ENCODE peak calls at places on chromosomes 13 and 19, in five cellular contexts. P is choroid plexus epithelial cell, M is HS-5, Y is BE2C, U is HuH-7.5. J is an unnamed sample.

GRCh38 chr13:104024416-104025170 is 958.4 kb upstream of the SLC10A2 start:
- DNase-seq in P (peak; percentile 91), M (no peak), Y (no peak), U (no peak), J (no peak)

GRCh38 chr13:100541882-100542545 is 46.6 kb downstream of the GGACT start:
- DNase-seq in P (no peak), M (no peak), Y (no peak), U (no peak), J (no peak)

GRCh38 chr13:25371158-25371557 is 616 bp upstream of the ATP8A2 start:
- DNase-seq in P (no peak), M (no peak), Y (no peak), U (no peak), J (no peak)

GRCh38 chr19:2207991-2208860 is 27.9 kb downstream of the PLEKHJ1 start:
- DNase-seq in P (peak; percentile 53), M (peak; percentile 18), Y (peak; percentile 79), U (peak; percentile 56), J (no peak)

GRCh38 chr13:78228940-78229339 is 310.3 kb upstream of the EDNRB start:
- DNase-seq in P (no peak), M (no peak), Y (no peak), U (no peak), J (no peak)

GRCh38 chr13:109835321-109835720 is 48.9 kb upstream of the IRS2 start:
- DNase-seq in P (peak; percentile 10), M (no peak), Y (no peak), U (no peak), J (no peak)

GRCh38 chr19:12952488-12953455 is 4.3 kb downstream of the GADD45GIP1 start:
- DNase-seq in P (peak; percentile 71), M (peak; percentile 65), Y (peak; percentile 75), U (no peak), J (no peak)

GRCh38 chr13:44842158-44842557 is 147.1 kb downstream of the NUFIP1 start:
- DNase-seq in P (peak; percentile 68), M (no peak), Y (no peak), U (no peak), J (peak; percentile 38)

GRCh38 chr13:100175803-100176182 is 86.9 kb downstream of the PCCA start:
- DNase-seq in P (no peak), M (no peak), Y (no peak), U (no peak), J (no peak)

GRCh38 chr13:103277959-103278673 is 211.9 kb upstream of the SLC10A2 start:
- DNase-seq in P (no peak), M (no peak), Y (no peak), U (no peak), J (no peak)

GRCh38 chr19:7618366-7618765 is 11.0 kb downstream of the XAB2 start:
- DNase-seq in P (no peak), M (no peak), Y (peak; percentile 90), U (peak; percentile 51), J (no peak)

GRCh38 chr13:46797468-46798237 is 692 bp upstream of the ESD start:
- DNase-seq in P (no peak), M (no peak), Y (no peak), U (no peak), J (no peak)

GRCh38 chr13:94813920-94814500 is 101.7 kb upstream of the SOX21 start:
- DNase-seq in P (no peak), M (no peak), Y (no peak), U (no peak), J (no peak)